ENCODE peak calls at places on chromosomes 11 and 22, in five cellular contexts. D, U, Z, R and K are unnamed samples.

GRCh38 chr22:19866665-19867009 is 12.0 kb upstream of the GNB1L start:
- DNase-seq in D (no peak), U (no peak), Z (no peak), R (no peak), K (no peak)

GRCh38 chr11:108221981-108222685 is at the start of gene NPAT:
- DNase-seq in D (peak), U (no peak), Z (peak), R (no peak), K (no peak)

GRCh38 chr22:37638351-37639069 is 959 bp upstream of the SH3BP1 start:
- DNase-seq in D (no peak), U (no peak), Z (no peak), R (peak), K (no peak)

GRCh38 chr22:26172389-26172990 is 3.2 kb downstream of the SEZ6L start:
- DNase-seq in D (no peak), U (peak), Z (peak), R (peak), K (peak)

GRCh38 chr11:105609341-105609781 is 512 bp upstream of the GRIA4 start:
- DNase-seq in D (no peak), U (no peak), Z (peak), R (no peak), K (peak)

GRCh38 chr11:120331301-120331966 is 4.8 kb upstream of the ARHGEF12 start:
- DNase-seq in D (no peak), U (no peak), Z (no peak), R (peak), K (no peak)

GRCh38 chr11:118003456-118003855 is 17.3 kb downstream of the IL10RA start:
- DNase-seq in D (no peak), U (no peak), Z (no peak), R (no peak), K (no peak)

GRCh38 chr11:69700278-69701140 is 3.3 kb downstream of the FGF19 start:
- DNase-seq in D (no peak), U (no peak), Z (peak), R (no peak), K (no peak)

GRCh38 chr22:36701166-36701713 is 2.3 kb downstream of the CACNG2 start:
- DNase-seq in D (no peak), U (no peak), Z (no peak), R (no peak), K (no peak)

GRCh38 chr11:75347781-75348613 is 3.5 kb downstream of the ARRB1 start:
- DNase-seq in D (no peak), U (no peak), Z (peak), R (no peak), K (no peak)

GRCh38 chr11:45083544-45084087 is 62.8 kb upstream of the PRDM11 start:
- DNase-seq in D (no peak), U (no peak), Z (peak), R (no peak), K (no peak)

GRCh38 chr22:32796865-32797573 is 4.5 kb upstream of the TIMP3 start:
- DNase-seq in D (peak), U (peak), Z (no peak), R (peak), K (peak)

GRCh38 chr11:73233704-73234402 is 15.8 kb downstream of the P2RY2 start:
- DNase-seq in D (no peak), U (no peak), Z (no peak), R (no peak), K (no peak)

GRCh38 chr11:103633037-103633788 is 403.2 kb upstream of the DDI1 start:
- DNase-seq in D (no peak), U (no peak), Z (no peak), R (no peak), K (peak)

GRCh38 chr11:10908215-10908990 is 50.5 kb upstream of the ZBED5 start:
- DNase-seq in D (no peak), U (no peak), Z (no peak), R (peak), K (peak)